ENCODE peak calls at places on chromosomes 12 and 14, in ten cellular contexts. A is fibroblast of the aortic adventitia, K is colonic mucosa, E is psoas muscle, H is cardiac fibroblast, F is RWPE1, I is NB4, G is heart right ventricle, P is CD14-positive monocyte, M is progenitor cell of endocrine pancreas. D is an unnamed sample.

GRCh38 chr14:93936245-93936644 is 9.1 kb downstream of the FAM181A start:
- DNase-seq in M (no peak), P (no peak), G (no peak), A (no peak), K (no peak), E (no peak), I (peak), F (peak), H (no peak), D (peak)

GRCh38 chr14:42459171-42459685 is 852.6 kb downstream of the LRFN5 start:
- DNase-seq in F (no peak), I (no peak), A (no peak), K (no peak), P (no peak), H (no peak), E (no peak), M (no peak), G (no peak), D (no peak)

GRCh38 chr14:76208340-76208739 is 56.6 kb downstream of the GPATCH2L start:
- DNase-seq in F (no peak), M (no peak), E (no peak), I (no peak), A (no peak), G (no peak), K (no peak), P (no peak), H (no peak), D (no peak)

GRCh38 chr14:25094171-25094907 is 44.4 kb upstream of the STXBP6 start:
- DNase-seq in E (no peak), P (no peak), I (no peak), G (no peak), A (no peak), K (no peak), H (no peak), F (no peak), M (no peak), D (no peak)

GRCh38 chr12:67256649-67257048 is 12.5 kb upstream of the CAND1 start:
- DNase-seq in M (no peak), H (no peak), G (no peak), F (no peak), I (no peak), P (no peak), K (no peak), E (no peak), A (no peak), D (no peak)

GRCh38 chr12:46368138-46368537 is 4.4 kb downstream of the SLC38A2 start:
- DNase-seq in M (no peak), H (peak), G (no peak), I (no peak), K (no peak), E (no peak), A (peak), F (no peak), P (no peak), D (no peak)

GRCh38 chr12:105281694-105282049 is 45.7 kb upstream of the APPL2 start:
- DNase-seq in M (no peak), I (no peak), P (no peak), G (no peak), H (no peak), A (no peak), K (peak), E (no peak), F (no peak), D (peak)

GRCh38 chr12:69392146-69392928 is 32.8 kb downstream of the YEATS4 start:
- DNase-seq in A (peak), H (no peak), P (no peak), M (no peak), I (no peak), K (no peak), G (no peak), E (no peak), F (peak), D (no peak)

GRCh38 chr12:58877243-58877743 is 43.0 kb downstream of the LRIG3 start:
- DNase-seq in A (peak), I (no peak), E (no peak), K (peak), F (peak), M (no peak), P (no peak), G (no peak), H (peak), D (peak)

GRCh38 chr12:49622501-49623141 is 740 bp upstream of the PRPF40B start:
- DNase-seq in E (no peak), I (peak), M (no peak), K (peak), G (no peak), A (no peak), F (peak), P (no peak), H (no peak), D (peak)

GRCh38 chr14:65164068-65164824 is 61.9 kb upstream of the MAX start:
- DNase-seq in F (peak), P (no peak), K (peak), A (peak), H (peak), M (no peak), E (no peak), G (no peak), I (peak), D (peak)

GRCh38 chr14:88613552-88614010 is 50.7 kb downstream of the ZC3H14 start:
- DNase-seq in K (no peak), I (peak), H (peak), A (peak), G (no peak), P (no peak), E (no peak), F (peak), M (no peak), D (peak)

GRCh38 chr12:68303850-68304249 is 28.3 kb downstream of the MDM1 start:
- DNase-seq in A (peak), F (no peak), I (no peak), P (no peak), H (peak), E (no peak), G (no peak), M (no peak), K (no peak), D (no peak)

GRCh38 chr12:72264548-72265175 is 7.5 kb upstream of the TRHDE start:
- DNase-seq in I (peak), E (no peak), G (no peak), K (no peak), F (no peak), H (peak), A (peak), P (no peak), M (no peak), D (no peak)

GRCh38 chr12:48882325-48882687 is 16.6 kb upstream of the RND1 start:
- DNase-seq in H (peak), I (no peak), A (peak), E (no peak), P (no peak), G (no peak), K (no peak), M (no peak), F (no peak), D (peak)

GRCh38 chr12:124939428-124940142 is 25.1 kb upstream of the UBC start:
- DNase-seq in P (peak), E (peak), I (peak), F (peak), K (peak), A (peak), M (peak), H (peak), G (peak), D (peak)

GRCh38 chr14:33871394-33871793 is 79.5 kb downstream of the EGLN3 start:
- DNase-seq in P (no peak), M (no peak), I (no peak), E (no peak), H (no peak), G (no peak), F (no peak), A (no peak), K (no peak), D (no peak)

GRCh38 chr12:25995906-25996305 is 37.4 kb downstream of the RASSF8 start:
- DNase-seq in M (no peak), K (no peak), G (no peak), H (peak), F (no peak), A (no peak), I (no peak), E (no peak), P (no peak), D (no peak)

GRCh38 chr14:99093532-99094517 is 178.2 kb downstream of the BCL11B start:
- DNase-seq in H (no peak), G (no peak), E (no peak), P (no peak), K (no peak), A (no peak), I (peak), F (no peak), M (no peak), D (no peak)

GRCh38 chr14:64685364-64686130 is 18.7 kb upstream of the PLEKHG3 start:
- DNase-seq in G (no peak), K (no peak), I (peak), M (no peak), A (no peak), H (no peak), F (no peak), E (no peak), P (no peak), D (no peak)

DNA sequence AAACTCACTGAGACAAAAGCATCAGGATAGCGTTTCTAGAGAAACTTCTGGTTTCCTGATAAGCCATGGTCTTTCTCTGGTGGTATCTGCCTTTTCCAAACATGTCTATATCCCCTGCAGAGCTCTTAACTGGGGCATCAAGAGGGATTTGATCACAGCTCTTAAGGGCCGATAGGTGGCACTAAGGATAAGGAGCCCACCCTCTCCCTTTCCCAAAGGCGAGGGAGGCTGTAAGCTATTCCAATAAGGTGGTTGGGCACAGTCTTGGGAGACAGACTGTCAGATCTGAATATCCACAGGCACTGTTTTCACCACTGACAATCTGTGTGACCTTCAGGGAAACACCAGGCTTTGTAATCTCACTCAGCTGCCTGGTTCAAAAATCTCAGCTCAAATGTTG is 206.0 kb downstream of the ADGRD1 start:
- DNase-seq in G (no peak), M (no peak), P (no peak), K (no peak), A (no peak), E (no peak), H (no peak), I (no peak), F (no peak), D (no peak)
- TF ChIP-seq CTCF in G (no peak), M (peak), P (no peak), K (no peak), A (no peak), E (no peak), H (no peak), I (no peak), F (no peak), D (no peak)

GRCh38 chr12:38056701-38057689 is 259.6 kb upstream of the ALG10B start:
- DNase-seq in P (no peak), E (no peak), M (no peak), I (no peak), F (peak), H (no peak), A (no peak), K (no peak), G (no peak), D (peak)

GRCh38 chr12:38053113-38053512 is 263.5 kb upstream of the ALG10B start:
- DNase-seq in P (no peak), K (no peak), F (no peak), I (no peak), H (no peak), A (no peak), G (no peak), M (no peak), E (no peak), D (no peak)

DNA sequence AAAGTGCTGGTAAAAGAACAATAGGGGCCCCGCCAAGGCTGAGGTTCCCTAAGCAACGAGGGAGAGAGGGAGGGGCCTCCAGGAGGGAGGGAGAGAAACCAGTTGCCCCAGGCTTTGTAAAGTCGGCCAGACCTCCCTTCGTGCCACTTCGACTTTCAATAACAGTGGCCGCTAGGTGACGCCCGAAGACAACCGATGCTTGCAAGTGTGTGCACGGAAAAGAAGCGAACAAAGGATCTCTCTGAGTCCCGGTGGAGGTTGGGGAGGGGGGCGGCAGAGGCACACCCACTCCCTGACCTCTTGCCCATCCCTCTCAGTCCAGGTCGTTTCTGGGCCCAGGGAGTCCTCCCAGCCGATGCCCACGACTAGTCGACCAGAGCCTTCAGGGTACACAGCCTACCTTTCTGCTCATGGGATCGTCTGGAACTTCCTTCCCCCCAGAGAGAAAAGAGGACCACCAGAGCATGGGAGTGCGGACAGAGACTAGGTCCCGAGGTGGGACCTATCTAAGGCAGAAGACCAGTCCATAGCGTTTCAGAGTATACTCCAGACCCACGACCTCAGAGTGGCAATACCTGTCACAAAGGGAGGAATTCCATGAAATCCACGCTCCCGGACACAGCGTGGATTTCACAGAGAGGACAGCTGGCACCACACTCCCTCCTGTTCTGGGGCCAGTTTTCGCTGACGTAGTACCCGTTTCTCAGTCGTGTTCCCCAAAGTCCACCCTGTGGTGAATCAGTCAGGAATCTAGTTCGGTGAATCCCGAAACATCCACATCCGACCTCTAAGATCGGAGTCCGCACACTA is 262.7 kb upstream of the ALG10B start:
- DNase-seq in E (no peak), F (peak), G (no peak), P (no peak), K (peak), A (no peak), I (no peak), H (no peak), M (no peak), D (peak)
- TF ChIP-seq CTCF in E (no peak), F (no peak), G (no peak), P (no peak), K (peak), A (no peak), I (no peak), H (no peak), M (no peak), D (peak)

DNA sequence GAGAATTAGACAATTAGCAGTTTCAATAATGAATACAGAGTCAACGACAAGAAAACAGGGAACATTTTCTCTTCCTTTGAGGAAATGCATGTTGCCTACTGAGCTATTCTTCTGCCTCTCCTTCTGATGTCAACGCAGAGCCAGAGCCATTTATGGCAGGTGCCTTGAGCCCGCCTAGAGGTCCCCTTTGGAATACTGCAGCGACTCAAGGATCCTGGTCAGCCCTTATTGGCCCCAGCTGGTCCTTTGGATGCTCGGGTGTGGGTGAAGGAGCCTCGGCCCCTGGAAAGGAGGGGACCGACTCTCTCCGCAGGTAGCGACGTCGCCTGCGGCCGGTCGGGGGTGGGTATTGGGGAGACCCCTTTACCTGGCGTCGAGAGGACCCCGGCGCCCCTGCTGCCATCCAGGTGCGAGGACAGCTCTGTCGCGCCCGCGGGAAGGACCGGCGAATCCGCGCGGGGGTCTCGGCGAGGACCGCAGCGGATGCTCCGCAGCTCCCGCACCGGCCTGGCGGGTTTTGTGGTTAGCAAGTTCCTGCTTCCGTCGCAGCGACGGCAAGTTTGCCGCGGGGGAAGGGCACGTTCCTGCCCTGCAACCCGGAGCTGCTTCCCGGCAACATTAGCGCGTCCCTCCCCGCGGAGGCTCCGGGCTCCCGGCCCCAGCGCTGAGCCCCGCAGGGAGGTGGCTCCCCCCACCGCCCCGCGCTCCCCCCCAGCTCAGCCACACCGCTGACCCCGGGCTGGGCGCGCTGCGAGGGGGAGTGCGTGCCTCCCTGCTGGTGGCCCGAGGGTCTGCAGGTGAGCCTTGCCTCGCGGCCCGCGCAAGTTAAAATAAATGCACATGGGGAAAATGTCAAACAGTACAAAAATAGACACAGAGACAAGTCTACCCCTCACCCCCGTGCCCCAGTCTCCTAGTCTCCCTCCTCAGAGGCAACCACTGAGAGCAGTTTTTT is at the start of gene MANSC1:
- DNase-seq in M (peak), G (peak), F (no peak), H (peak), A (peak), E (peak), P (no peak), I (peak), K (peak), D (peak)
- TF ChIP-seq CTCF in M (peak), G (peak), F (peak), H (peak), A (peak), E (peak), P (peak), I (peak), K (peak), D (peak)

DNA sequence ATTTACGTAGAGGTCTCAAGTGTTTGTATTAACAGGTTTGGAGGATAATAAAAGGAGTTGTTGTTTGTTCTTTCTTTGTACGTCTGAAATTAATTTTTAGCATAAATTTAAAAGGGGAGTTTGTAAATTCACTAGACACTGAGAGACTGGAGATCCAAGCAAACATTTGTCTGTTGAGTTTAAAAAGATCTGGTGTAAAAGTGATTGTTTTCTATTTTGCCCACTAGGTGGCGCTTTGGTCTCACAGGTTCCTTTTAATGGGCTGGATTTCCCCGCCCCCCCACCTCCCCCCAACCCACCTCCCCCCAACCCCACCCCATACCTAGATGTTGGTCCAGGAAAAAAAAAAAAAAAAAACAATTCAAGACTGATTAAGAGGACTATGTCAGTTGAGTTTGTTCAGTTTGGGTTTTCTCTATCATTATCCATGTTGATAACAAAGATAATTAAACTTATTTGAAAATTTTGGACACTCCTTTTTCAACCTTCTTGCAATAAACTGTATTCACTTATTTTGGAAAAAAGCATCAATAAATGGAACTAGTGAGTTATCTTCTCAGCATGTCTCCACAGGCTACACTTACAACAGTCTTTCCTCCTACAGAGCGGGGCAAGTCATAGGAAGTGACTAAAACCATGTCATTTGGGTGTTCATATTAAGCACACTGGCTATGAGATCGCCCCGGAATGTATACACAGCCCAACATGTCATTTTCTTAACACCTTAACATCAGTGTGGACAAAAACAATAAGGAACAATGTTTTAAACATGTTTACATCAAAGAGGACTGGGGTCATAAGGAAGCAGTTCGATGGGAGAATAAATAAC is 841.1 kb downstream of the NRXN3 start:
- DNase-seq in E (no peak), I (peak), G (no peak), F (peak), K (peak), P (no peak), A (peak), H (peak), M (no peak), D (peak)
- TF ChIP-seq CTCF in E (peak), I (peak), G (peak), F (peak), K (peak), P (peak), A (no peak), H (no peak), M (peak), D (no peak)

DNA sequence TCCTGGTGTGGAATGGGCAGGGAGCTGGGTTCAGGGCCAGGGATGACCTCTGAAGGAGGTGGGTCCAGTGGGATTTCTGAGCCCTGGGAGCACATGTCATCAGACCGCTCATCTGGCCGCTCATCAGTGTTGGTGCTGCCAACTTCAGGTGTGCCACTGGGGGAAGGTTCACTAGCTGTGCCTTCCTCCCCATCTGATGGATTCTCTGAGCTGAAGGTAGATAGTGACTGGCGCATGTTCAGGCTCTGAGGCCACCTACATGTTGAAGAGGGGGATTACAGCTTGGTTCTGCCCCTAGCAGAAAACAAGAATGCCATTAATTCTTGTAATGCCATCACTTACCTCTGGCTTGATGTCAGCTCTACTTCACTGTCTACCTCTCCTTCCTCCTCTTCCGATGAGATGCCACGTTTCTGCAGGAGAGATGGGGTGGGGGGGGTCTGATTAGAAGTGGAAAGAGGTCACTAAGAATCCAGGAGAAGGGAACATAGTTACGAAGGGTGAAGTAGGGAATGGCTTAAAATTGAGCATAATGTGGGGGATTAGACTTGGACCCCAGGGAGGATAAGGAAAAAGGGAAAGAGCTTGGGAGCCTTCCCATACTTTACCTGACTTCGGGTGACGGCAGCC is 17.2 kb downstream of the MAP3K12 start:
- DNase-seq in F (no peak), K (no peak), G (no peak), I (peak), M (no peak), A (no peak), E (no peak), P (no peak), H (no peak), D (no peak)
- TF ChIP-seq CTCF in F (no peak), K (no peak), G (no peak), I (peak), M (peak), A (peak), E (peak), P (no peak), H (peak), D (no peak)